ENCODE peak calls at places on chromosome 21, in four cellular contexts. M is neural crest cell, L is DND-41, O is WERI-Rb-1. N is an unnamed sample.

GRCh38 chr21:45862544-45863207 is 118.9 kb upstream of the COL6A1 start:
- DNase-seq in O (no peak), L (no peak), M (no peak), N (no peak)

GRCh38 chr21:42513985-42514882 is 582 bp downstream of the SLC37A1 start:
- DNase-seq in L (peak), O (peak), M (peak), N (peak)

GRCh38 chr21:32735524-32735923 is 7.7 kb upstream of the SYNJ1 start:
- DNase-seq in O (no peak), M (no peak), L (no peak), N (no peak)

GRCh38 chr21:45228656-45229240 is 58.9 kb downstream of the POFUT2 start:
- DNase-seq in L (no peak), O (no peak), M (no peak), N (no peak)

GRCh38 chr21:42550817-42551216 is 37.2 kb downstream of the SLC37A1 start:
- DNase-seq in O (peak), M (no peak), L (no peak), N (no peak)

GRCh38 chr21:38377165-38378093 is 120.6 kb downstream of the KCNJ15 start:
- DNase-seq in O (no peak), M (no peak), L (no peak), N (no peak)

GRCh38 chr21:33286076-33286475 is 19.9 kb downstream of the IL10RB start:
- DNase-seq in L (no peak), M (no peak), O (no peak), N (no peak)

GRCh38 chr21:34606051-34606450 is 8.9 kb downstream of the RCAN1 start:
- DNase-seq in L (no peak), O (no peak), M (no peak), N (no peak)

GRCh38 chr21:41703857-41704501 is 62.9 kb downstream of the RIPK4 start:
- DNase-seq in L (no peak), M (no peak), O (no peak), N (no peak)

GRCh38 chr21:32993894-32994293 is 31.8 kb upstream of the OLIG2 start:
- DNase-seq in M (no peak), L (no peak), O (peak), N (no peak)